ENCODE peak calls at places on chromosomes 16 and 17, in six cellular contexts. One of them, this sample, is unnamed.

GRCh38 chr17:13770702-13771101 is 169.0 kb upstream of the HS3ST3A1 start:
- DNase-seq in left ventricle myocardium inferior: no peak
- DNase-seq in colonic mucosa: no peak
- DNase-seq in PC-9: no peak
- DNase-seq in body of pancreas: no peak
- DNase-seq in mammary epithelial cell: no peak
- DNase-seq in this sample: no peak

GRCh38 chr16:88951989-88952388 is 25.0 kb downstream of the CBFA2T3 start:
- DNase-seq in PC-9: no peak
- DNase-seq in colonic mucosa: no peak
- DNase-seq in left ventricle myocardium inferior: no peak
- DNase-seq in mammary epithelial cell: no peak
- DNase-seq in body of pancreas: no peak
- DNase-seq in this sample: peak; percentile 52

GRCh38 chr17:41530062-41531048 is 2.2 kb upstream of the KRT19 start:
- DNase-seq in PC-9: peak; percentile 99
- DNase-seq in body of pancreas: no peak
- DNase-seq in mammary epithelial cell: peak; percentile 91
- DNase-seq in left ventricle myocardium inferior: no peak
- DNase-seq in colonic mucosa: peak; percentile 65
- DNase-seq in this sample: peak; percentile 85

GRCh38 chr17:81920612-81921530 is 2.9 kb upstream of the SIRT7 start:
- DNase-seq in body of pancreas: no peak
- DNase-seq in mammary epithelial cell: no peak
- DNase-seq in PC-9: no peak
- DNase-seq in colonic mucosa: no peak
- DNase-seq in left ventricle myocardium inferior: no peak
- DNase-seq in this sample: peak; percentile 57

GRCh38 chr16:62700456-62701280 is 664.4 kb upstream of the CDH8 start:
- DNase-seq in body of pancreas: no peak
- DNase-seq in PC-9: no peak
- DNase-seq in mammary epithelial cell: no peak
- DNase-seq in colonic mucosa: no peak
- DNase-seq in left ventricle myocardium inferior: no peak
- DNase-seq in this sample: no peak

GRCh38 chr17:67779098-67779672 is 46.1 kb upstream of the BPTF start:
- DNase-seq in colonic mucosa: peak; percentile 40
- DNase-seq in body of pancreas: peak; percentile 69
- DNase-seq in mammary epithelial cell: peak; percentile 14
- DNase-seq in left ventricle myocardium inferior: peak; percentile 42
- DNase-seq in PC-9: no peak
- DNase-seq in this sample: peak; percentile 85

GRCh38 chr16:4324871-4325740 is 9.2 kb downstream of the GLIS2 start:
- DNase-seq in body of pancreas: no peak
- DNase-seq in PC-9: no peak
- DNase-seq in mammary epithelial cell: no peak
- DNase-seq in left ventricle myocardium inferior: no peak
- DNase-seq in colonic mucosa: no peak
- DNase-seq in this sample: no peak

GRCh38 chr17:27247071-27247957 is 46.6 kb upstream of the WSB1 start:
- DNase-seq in left ventricle myocardium inferior: peak; percentile 61
- DNase-seq in PC-9: peak; percentile 96
- DNase-seq in colonic mucosa: peak; percentile 83
- DNase-seq in mammary epithelial cell: peak; percentile 47
- DNase-seq in body of pancreas: peak; percentile 67
- DNase-seq in this sample: peak; percentile 74

GRCh38 chr17:39599006-39599664 is 8.6 kb downstream of the NEUROD2 start:
- DNase-seq in body of pancreas: no peak
- DNase-seq in mammary epithelial cell: no peak
- DNase-seq in PC-9: no peak
- DNase-seq in colonic mucosa: no peak
- DNase-seq in left ventricle myocardium inferior: no peak
- DNase-seq in this sample: no peak

GRCh38 chr17:17874478-17874877 is 37.7 kb upstream of the SREBF1 start:
- DNase-seq in body of pancreas: no peak
- DNase-seq in PC-9: peak; percentile 70
- DNase-seq in left ventricle myocardium inferior: no peak
- DNase-seq in colonic mucosa: no peak
- DNase-seq in mammary epithelial cell: peak; percentile 88
- DNase-seq in this sample: no peak

GRCh38 chr17:42354956-42355843 is 33.0 kb downstream of the STAT3 start:
- DNase-seq in left ventricle myocardium inferior: no peak
- DNase-seq in colonic mucosa: no peak
- DNase-seq in PC-9: no peak
- DNase-seq in body of pancreas: no peak
- DNase-seq in mammary epithelial cell: peak; percentile 30
- DNase-seq in this sample: no peak

GRCh38 chr17:43766413-43767052 is 7.9 kb upstream of the SOST start:
- DNase-seq in body of pancreas: peak; percentile 75
- DNase-seq in PC-9: no peak
- DNase-seq in colonic mucosa: peak; percentile 70
- DNase-seq in left ventricle myocardium inferior: peak; percentile 57
- DNase-seq in mammary epithelial cell: no peak
- DNase-seq in this sample: peak; percentile 47

GRCh38 chr16:60166111-60166510 is 1432.0 kb upstream of the GOT2 start:
- DNase-seq in body of pancreas: no peak
- DNase-seq in mammary epithelial cell: peak; percentile 45
- DNase-seq in colonic mucosa: no peak
- DNase-seq in left ventricle myocardium inferior: no peak
- DNase-seq in PC-9: no peak
- DNase-seq in this sample: no peak

GRCh38 chr17:65455972-65456343 is 105.5 kb downstream of the AXIN2 start:
- DNase-seq in left ventricle myocardium inferior: no peak
- DNase-seq in body of pancreas: peak; percentile 27
- DNase-seq in colonic mucosa: peak; percentile 34
- DNase-seq in mammary epithelial cell: no peak
- DNase-seq in PC-9: no peak
- DNase-seq in this sample: peak; percentile 56

GRCh38 chr16:68781784-68782183 is 44.7 kb downstream of the CDH1 start:
- DNase-seq in body of pancreas: no peak
- DNase-seq in mammary epithelial cell: no peak
- DNase-seq in colonic mucosa: no peak
- DNase-seq in left ventricle myocardium inferior: no peak
- DNase-seq in PC-9: no peak
- DNase-seq in this sample: no peak

GRCh38 chr16:30829130-30830071 is 42.4 kb upstream of the ZNF629 start:
- DNase-seq in mammary epithelial cell: no peak
- DNase-seq in body of pancreas: peak; percentile 20
- DNase-seq in colonic mucosa: peak; percentile 78
- DNase-seq in PC-9: no peak
- DNase-seq in left ventricle myocardium inferior: no peak
- DNase-seq in this sample: no peak

GRCh38 chr17:44820631-44821196 is 9.4 kb downstream of the GJC1 start:
- DNase-seq in left ventricle myocardium inferior: no peak
- DNase-seq in mammary epithelial cell: peak; percentile 88
- DNase-seq in PC-9: peak; percentile 95
- DNase-seq in colonic mucosa: no peak
- DNase-seq in body of pancreas: no peak
- DNase-seq in this sample: no peak

GRCh38 chr16:869823-870641 is 69.5 kb upstream of the GNG13 start:
- DNase-seq in body of pancreas: no peak
- DNase-seq in left ventricle myocardium inferior: no peak
- DNase-seq in PC-9: no peak
- DNase-seq in mammary epithelial cell: no peak
- DNase-seq in colonic mucosa: no peak
- DNase-seq in this sample: no peak

GRCh38 chr17:54901230-54901847 is 687 bp downstream of the TOM1L1 start:
- DNase-seq in colonic mucosa: peak; percentile 48
- DNase-seq in PC-9: peak; percentile 81
- DNase-seq in left ventricle myocardium inferior: no peak
- DNase-seq in body of pancreas: peak; percentile 13
- DNase-seq in mammary epithelial cell: peak; percentile 81
- DNase-seq in this sample: peak; percentile 51

GRCh38 chr16:28609631-28610594 is at the start of gene SULT1A1:
- DNase-seq in body of pancreas: peak; percentile 89
- DNase-seq in PC-9: peak; percentile 85
- DNase-seq in mammary epithelial cell: peak; percentile 37
- DNase-seq in colonic mucosa: peak; percentile 86
- DNase-seq in left ventricle myocardium inferior: peak; percentile 65
- DNase-seq in this sample: peak; percentile 93

GRCh38 chr16:31382485-31383161 is 10.5 kb upstream of the ITGAD start:
- DNase-seq in mammary epithelial cell: peak; percentile 31
- DNase-seq in left ventricle myocardium inferior: peak; percentile 63
- DNase-seq in PC-9: no peak
- DNase-seq in body of pancreas: peak; percentile 83
- DNase-seq in colonic mucosa: peak; percentile 59
- DNase-seq in this sample: peak; percentile 81

GRCh38 chr17:17151055-17151454 is 55.1 kb downstream of the PLD6 start:
- DNase-seq in PC-9: no peak
- DNase-seq in mammary epithelial cell: peak; percentile 91
- DNase-seq in left ventricle myocardium inferior: no peak
- DNase-seq in body of pancreas: no peak
- DNase-seq in colonic mucosa: no peak
- DNase-seq in this sample: no peak

GRCh38 chr17:79968116-79968515 is 67.6 kb downstream of the TBC1D16 start:
- DNase-seq in PC-9: no peak
- DNase-seq in body of pancreas: no peak
- DNase-seq in colonic mucosa: no peak
- DNase-seq in mammary epithelial cell: no peak
- DNase-seq in left ventricle myocardium inferior: no peak
- DNase-seq in this sample: no peak

GRCh38 chr17:82010575-82011525 is 11.8 kb downstream of the CENPX start:
- DNase-seq in left ventricle myocardium inferior: no peak
- DNase-seq in mammary epithelial cell: no peak
- DNase-seq in PC-9: no peak
- DNase-seq in body of pancreas: no peak
- DNase-seq in colonic mucosa: no peak
- DNase-seq in this sample: no peak

DNA sequence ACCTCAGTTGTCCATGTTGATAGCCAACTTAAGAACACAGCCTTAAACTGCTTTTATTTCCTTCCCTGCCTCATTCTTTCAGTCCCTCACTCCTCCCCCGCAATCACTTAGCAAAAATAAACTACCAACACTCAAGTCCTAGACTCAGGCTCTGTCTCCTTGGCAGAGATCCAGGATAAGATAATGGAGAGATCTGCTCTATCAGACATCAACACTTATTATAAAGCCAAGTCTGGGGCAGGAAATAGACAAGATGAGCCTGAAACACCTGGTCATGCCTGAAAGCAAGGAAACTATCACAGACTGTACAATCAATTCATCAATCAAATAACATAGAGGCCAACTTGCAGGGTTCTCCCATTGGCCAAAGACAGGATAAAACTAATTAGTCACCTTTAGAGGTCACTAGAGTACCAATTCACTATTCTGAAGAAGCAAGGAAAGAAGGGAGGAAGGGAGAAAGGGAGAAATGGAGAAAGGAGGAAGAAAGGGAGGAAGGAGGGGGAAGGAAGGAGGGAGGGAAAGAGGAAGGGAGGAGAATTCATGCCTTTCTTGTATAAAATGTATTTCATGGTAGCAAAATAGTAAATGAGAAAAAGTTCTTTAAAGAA is 15.6 kb downstream of the HYDIN start:
- DNase-seq in body of pancreas: no peak
- DNase-seq in PC-9: no peak
- DNase-seq in colonic mucosa: no peak
- DNase-seq in mammary epithelial cell: peak; percentile 11
- DNase-seq in left ventricle myocardium inferior: no peak
- DNase-seq in this sample: no peak
- TF ChIP-seq CTCF in body of pancreas: no peak
- TF ChIP-seq CTCF in PC-9: no peak
- TF ChIP-seq CTCF in colonic mucosa: no peak
- TF ChIP-seq CTCF in mammary epithelial cell: peak; percentile 38
- TF ChIP-seq CTCF in left ventricle myocardium inferior: no peak
- TF ChIP-seq CTCF in this sample: no peak

GRCh38 chr16:14495213-14496046 is 134.6 kb downstream of the PARN start:
- DNase-seq in colonic mucosa: no peak
- DNase-seq in left ventricle myocardium inferior: no peak
- DNase-seq in mammary epithelial cell: no peak
- DNase-seq in body of pancreas: no peak
- DNase-seq in PC-9: no peak
- DNase-seq in this sample: no peak
- H3K4me1 ChIP-seq in colonic mucosa: no peaks in the 10 kb centered on the region
- H3K4me1 ChIP-seq in left ventricle myocardium inferior: peaks cover 63% of the 10 kb centered on the region
- H3K4me1 ChIP-seq in mammary epithelial cell: peaks cover 24% of the 10 kb centered on the region
- H3K4me1 ChIP-seq in body of pancreas: peaks cover 25% of the 10 kb centered on the region
- H3K4me1 ChIP-seq in PC-9: peaks cover 36% of the 10 kb centered on the region
- H3K4me1 ChIP-seq in this sample: peaks cover under 1% of the 10 kb centered on the region

DNA sequence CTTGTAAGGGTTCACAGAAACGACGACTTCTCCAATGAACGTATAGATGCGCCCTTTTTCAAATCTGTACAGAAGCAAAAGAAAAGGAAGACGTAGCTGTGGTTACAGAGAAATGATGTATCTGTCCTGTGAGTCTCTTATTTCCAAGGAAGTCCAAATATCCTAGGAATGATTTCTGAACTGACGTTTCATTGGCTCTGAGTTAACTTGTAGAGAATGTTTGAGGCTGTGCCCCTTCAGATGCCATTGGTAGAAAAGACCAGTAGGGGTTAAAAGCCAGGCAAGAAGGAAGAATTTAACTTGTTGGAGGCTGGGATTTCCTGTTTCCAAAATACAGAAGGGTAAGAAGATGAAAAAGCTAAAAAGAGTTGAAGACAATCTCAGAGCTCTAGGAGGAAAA is 96.2 kb downstream of the MYO1D start:
- DNase-seq in colonic mucosa: no peak
- DNase-seq in PC-9: no peak
- DNase-seq in left ventricle myocardium inferior: no peak
- DNase-seq in body of pancreas: no peak
- DNase-seq in mammary epithelial cell: no peak
- DNase-seq in this sample: no peak
- TF ChIP-seq CTCF in colonic mucosa: no peak
- TF ChIP-seq CTCF in PC-9: no peak
- TF ChIP-seq CTCF in left ventricle myocardium inferior: no peak
- TF ChIP-seq CTCF in body of pancreas: no peak
- TF ChIP-seq CTCF in mammary epithelial cell: no peak
- TF ChIP-seq CTCF in this sample: no peak

GRCh38 chr16:2044541-2044940 is 3.1 kb downstream of the NTHL1 start:
- DNase-seq in mammary epithelial cell: no peak
- DNase-seq in body of pancreas: no peak
- DNase-seq in colonic mucosa: peak; percentile 59
- DNase-seq in left ventricle myocardium inferior: no peak
- DNase-seq in PC-9: no peak
- DNase-seq in this sample: peak; percentile 86

GRCh38 chr16:2047330-2048115 is at the start of the genes NTHL1 and TSC2:
- DNase-seq in mammary epithelial cell: peak; percentile 93
- DNase-seq in left ventricle myocardium inferior: peak; percentile 97
- DNase-seq in PC-9: peak; percentile 89
- DNase-seq in body of pancreas: peak; percentile 97
- DNase-seq in colonic mucosa: peak; percentile 99
- DNase-seq in this sample: peak; percentile 99

GRCh38 chr16:2048116-2048543 is 345 bp downstream of the TSC2 start:
- DNase-seq in body of pancreas: no peak
- DNase-seq in PC-9: no peak
- DNase-seq in colonic mucosa: peak; percentile 52
- DNase-seq in mammary epithelial cell: no peak
- DNase-seq in left ventricle myocardium inferior: no peak
- DNase-seq in this sample: no peak

GRCh38 chr16:2046125-2046888 is 1.3 kb downstream of the NTHL1 start:
- DNase-seq in colonic mucosa: no peak
- DNase-seq in PC-9: no peak
- DNase-seq in mammary epithelial cell: no peak
- DNase-seq in left ventricle myocardium inferior: no peak
- DNase-seq in body of pancreas: no peak
- DNase-seq in this sample: no peak

DNA sequence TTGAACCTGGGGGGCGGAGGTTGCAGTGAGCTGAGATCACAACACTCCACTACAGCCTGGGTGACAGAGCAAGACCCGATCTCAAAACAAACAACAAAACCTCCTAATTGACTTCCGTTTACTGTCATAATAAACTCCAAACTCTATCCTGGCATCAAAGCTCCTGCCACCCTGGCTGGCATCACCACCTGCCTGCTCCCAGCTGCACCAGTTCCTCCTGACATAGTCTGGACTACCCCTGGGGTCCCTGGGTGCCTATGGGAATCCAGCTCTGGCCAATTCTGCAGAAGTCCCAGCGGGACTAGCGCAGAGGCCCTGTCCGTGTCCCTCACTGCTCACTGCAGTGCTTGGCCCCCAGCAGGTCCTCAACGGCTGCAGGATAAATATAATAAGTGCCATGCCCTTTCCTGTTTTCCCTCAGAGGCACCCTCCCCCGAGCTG is 725 bp downstream of the NTHL1 start:
- DNase-seq in left ventricle myocardium inferior: no peak
- DNase-seq in colonic mucosa: no peak
- DNase-seq in mammary epithelial cell: no peak
- DNase-seq in PC-9: no peak
- DNase-seq in body of pancreas: no peak
- DNase-seq in this sample: no peak
- H3K4me1 ChIP-seq in left ventricle myocardium inferior: peaks cover 73% of the 10 kb centered on the region
- H3K4me1 ChIP-seq in colonic mucosa: peaks cover 40% of the 10 kb centered on the region
- H3K4me1 ChIP-seq in mammary epithelial cell: peaks cover 19% of the 10 kb centered on the region
- H3K4me1 ChIP-seq in PC-9: peaks cover 35% of the 10 kb centered on the region
- H3K4me1 ChIP-seq in body of pancreas: peaks cover 18% of the 10 kb centered on the region
- H3K4me1 ChIP-seq in this sample: peaks cover 69% of the 10 kb centered on the region

This sample was measured in upper lobe of left lung.